ENCODE peak calls at places on chromosomes 1 and 21, in four cellular contexts. X is HCT116, M is stomach, L is GM12878. U is an unnamed sample.

GRCh38 chr1:115099693-115100050 is 10.4 kb upstream of the TSPAN2 start:
- DNase-seq in X (no peak), M (no peak), L (no peak), U (no peak)

GRCh38 chr1:1943834-1944570 is 24.9 kb upstream of the TMEM52 start:
- DNase-seq in X (peak), M (peak), L (no peak), U (peak)

GRCh38 chr21:45109831-45110492 is 35.6 kb downstream of the ADARB1 start:
- DNase-seq in X (no peak), M (no peak), L (peak), U (peak)

GRCh38 chr1:240122639-240123604 is 31.2 kb downstream of the FMN2 start:
- DNase-seq in X (no peak), M (no peak), L (no peak), U (no peak)

GRCh38 chr1:193031431-193031830 is 27.7 kb downstream of the UCHL5 start:
- DNase-seq in X (no peak), M (no peak), L (no peak), U (no peak)

GRCh38 chr1:111475706-111476105 is 1.9 kb downstream of the C1orf162 start:
- DNase-seq in X (no peak), M (no peak), L (peak), U (no peak)

GRCh38 chr1:169307176-169307575 is 60.4 kb downstream of the NME7 start:
- DNase-seq in X (no peak), M (no peak), L (no peak), U (no peak)

GRCh38 chr1:29122987-29123870 is 474 bp downstream of the TMEM200B start:
- DNase-seq in X (no peak), M (no peak), L (no peak), U (no peak)

GRCh38 chr1:24964811-24965570 is 34.9 kb upstream of the RUNX3 start:
- DNase-seq in X (no peak), M (peak), L (peak), U (peak)

GRCh38 chr1:189962171-189962570 is 515.5 kb downstream of the BRINP3 start:
- DNase-seq in X (no peak), M (no peak), L (no peak), U (no peak)

GRCh38 chr1:187842406-187843165 is 1013.8 kb downstream of the PLA2G4A start:
- DNase-seq in X (no peak), M (no peak), L (no peak), U (no peak)

GRCh38 chr1:30318413-30318812 is 405.0 kb downstream of the MATN1 start:
- DNase-seq in X (no peak), M (peak), L (no peak), U (no peak)

GRCh38 chr1:112797221-112797620 is 82.1 kb upstream of the PPM1J start:
- DNase-seq in X (no peak), M (no peak), L (no peak), U (no peak)

GRCh38 chr1:230026572-230026971 is 40.5 kb upstream of the GALNT2 start:
- DNase-seq in X (no peak), M (no peak), L (no peak), U (no peak)

GRCh38 chr1:113391643-113392271 is 1.4 kb downstream of the MAGI3 start:
- DNase-seq in X (no peak), M (peak), L (no peak), U (no peak)

GRCh38 chr1:69172003-69173000 is 395.4 kb upstream of the LRRC7 start:
- DNase-seq in X (no peak), M (no peak), L (no peak), U (no peak)

GRCh38 chr21:45590726-45591618 is 48.7 kb upstream of the SLC19A1 start:
- DNase-seq in X (no peak), M (no peak), L (peak), U (peak)

GRCh38 chr1:199054706-199055105 is 415.9 kb downstream of the PTPRC start:
- DNase-seq in X (no peak), M (no peak), L (no peak), U (no peak)

GRCh38 chr1:48036693-48037386 is 39.7 kb upstream of the TRABD2B start:
- DNase-seq in X (no peak), M (no peak), L (no peak), U (no peak)

GRCh38 chr1:9233241-9233941 is 1.2 kb upstream of the H6PD start:
- DNase-seq in X (no peak), M (peak), L (no peak), U (no peak)
- TF ChIP-seq POLR2A in X (no peak), M (no peak), L (no peak), U (no peak)

GRCh38 chr1:15430787-15431570 is 7.3 kb upstream of the CTRC start:
- DNase-seq in X (no peak), M (peak), L (no peak), U (peak)
- TF ChIP-seq POLR2A in X (no peak), M (no peak), L (peak), U (no peak)

GRCh38 chr1:178341218-178341956 is 155.4 kb downstream of the CLEC20A start:
- DNase-seq in X (peak), M (peak), L (no peak), U (no peak)
- TF ChIP-seq POLR2A in X (no peak), M (no peak), L (no peak), U (no peak)

DNA sequence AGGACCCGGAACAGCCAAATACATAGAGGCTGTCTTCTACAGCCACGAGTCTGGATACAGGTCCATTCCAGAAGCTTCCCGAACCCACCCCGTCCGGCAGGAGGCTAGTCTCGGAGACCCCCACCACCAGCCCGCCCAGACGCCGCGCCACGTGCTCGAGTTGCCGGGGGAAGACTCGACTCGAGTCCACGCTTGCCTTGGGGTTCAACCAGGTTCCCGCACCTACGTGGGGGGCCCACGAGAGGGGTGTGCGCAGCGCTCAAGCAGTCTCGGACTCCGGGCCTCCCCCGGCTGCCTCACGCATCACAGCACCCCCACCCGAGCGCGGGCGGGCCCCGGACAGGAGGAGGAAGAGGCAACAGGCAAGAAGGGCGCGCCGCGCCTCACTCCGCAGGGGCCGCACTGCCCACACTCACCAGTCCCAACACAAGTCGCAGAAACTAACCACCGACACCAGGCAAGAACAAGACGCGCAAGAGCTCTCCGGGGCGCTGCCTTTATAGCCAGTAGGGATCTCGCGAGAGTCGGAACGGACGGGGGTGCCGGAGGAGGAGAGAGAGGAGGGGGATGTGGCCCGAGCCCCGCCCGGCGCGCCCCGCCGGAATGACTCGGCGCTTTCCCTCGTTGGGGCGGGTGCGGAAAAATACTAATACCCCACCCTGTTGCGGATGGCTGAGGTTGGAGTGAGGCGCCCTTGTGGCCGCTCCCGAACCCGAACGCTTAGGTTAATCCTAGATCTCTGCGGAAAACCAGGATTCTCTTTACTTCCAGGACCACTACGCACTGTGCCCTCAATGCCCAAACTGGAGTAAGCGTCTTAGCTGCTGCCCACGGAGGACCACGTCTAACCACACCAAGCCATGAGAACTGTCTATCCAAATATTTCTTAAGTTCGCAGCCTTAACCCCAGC is at the start of gene PRDX1:
- DNase-seq in X (peak), M (peak), L (peak), U (peak)
- TF ChIP-seq POLR2A in X (peak), M (no peak), L (peak), U (peak)

DNA sequence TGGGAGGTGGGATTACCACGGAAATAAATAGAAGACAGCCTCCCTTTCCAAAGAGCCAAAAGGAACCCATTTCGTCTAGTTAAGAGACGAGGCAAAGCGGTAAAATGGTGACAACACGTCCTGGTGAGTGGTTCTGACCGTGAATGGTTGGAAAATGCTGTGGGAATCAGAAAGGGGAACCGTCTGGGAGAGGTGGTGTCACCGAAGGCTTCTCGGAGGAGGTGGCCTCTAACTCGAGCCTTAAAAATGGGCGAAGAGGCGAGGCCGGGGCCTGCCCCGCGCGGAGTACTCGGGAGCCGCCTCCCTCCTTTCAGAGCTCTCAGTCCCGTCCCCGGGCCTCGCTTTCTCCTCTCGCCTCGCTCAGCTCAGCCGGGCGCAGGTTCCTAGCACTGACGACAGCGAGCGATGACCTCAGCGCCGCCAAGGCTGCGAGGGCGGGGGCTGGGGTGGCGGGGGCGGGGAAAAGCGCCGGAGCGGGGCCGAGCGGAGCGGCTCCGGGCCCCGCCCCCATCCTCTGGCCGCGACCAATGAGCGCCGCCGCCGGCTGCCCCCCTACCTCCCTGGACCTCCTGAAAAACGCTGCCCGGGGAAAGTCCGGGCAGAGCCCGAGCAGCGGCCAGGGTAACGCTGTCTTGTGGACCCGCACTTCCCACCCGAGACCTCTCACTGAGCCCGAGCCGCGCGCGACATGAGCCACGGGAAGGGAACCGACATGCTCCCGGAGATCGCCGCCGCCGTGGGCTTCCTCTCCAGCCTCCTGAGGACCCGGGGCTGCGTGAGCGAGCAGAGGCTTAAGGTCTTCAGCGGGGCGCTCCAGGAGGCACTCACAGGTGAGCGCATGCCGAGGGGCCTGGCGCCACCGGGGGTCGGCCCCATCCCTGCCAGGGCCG is at the start of gene BTG2:
- DNase-seq in X (peak), M (peak), L (no peak), U (peak)
- TF ChIP-seq POLR2A in X (peak), M (peak), L (peak), U (peak)